ENCODE peak calls at places on chromosomes 12 and 14, in four cellular contexts. N is GM12878, T is H1, L is K562. F is an unnamed sample.

GRCh38 chr12:49870501-49871262 is 27.8 kb upstream of the BCDIN3D start:
- DNase-seq in N (no peak), T (no peak), L (no peak), F (no peak)

GRCh38 chr12:7075931-7076330 is 15.4 kb downstream of the C1S start:
- DNase-seq in N (no peak), T (no peak), L (no peak), F (no peak)

GRCh38 chr14:71371711-71372396 is 464.6 kb downstream of the PCNX1 start:
- DNase-seq in N (no peak), T (no peak), L (peak; percentile 41), F (no peak)

GRCh38 chr12:106671840-106672239 is 89.0 kb downstream of the RFX4 start:
- DNase-seq in N (no peak), T (no peak), L (no peak), F (no peak)

GRCh38 chr14:59679872-59680271 is 103.3 kb upstream of the CCDC175 start:
- DNase-seq in N (no peak), T (no peak), L (no peak), F (no peak)

GRCh38 chr14:92190768-92191167 is 69.0 kb downstream of the CPSF2 start:
- DNase-seq in N (no peak), T (no peak), L (no peak), F (no peak)

GRCh38 chr12:25585021-25585523 is 32.0 kb upstream of the LMNTD1 start:
- DNase-seq in N (no peak), T (no peak), L (no peak), F (no peak)

GRCh38 chr14:79585845-79586244 is 625.5 kb downstream of the DIO2 start:
- DNase-seq in N (no peak), T (no peak), L (no peak), F (no peak)

GRCh38 chr14:76742961-76743360 is 18.3 kb upstream of the VASH1 start:
- DNase-seq in N (no peak), T (no peak), L (no peak), F (no peak)

GRCh38 chr12:95815635-95816212 is 25.2 kb upstream of the NTN4 start:
- DNase-seq in N (no peak), T (no peak), L (peak; percentile 15), F (peak; percentile 36)

GRCh38 chr14:87494010-87494409 is 499.0 kb downstream of the GALC start:
- DNase-seq in N (no peak), T (no peak), L (no peak), F (no peak)

GRCh38 chr12:53268637-53269562 is 801 bp downstream of the ESPL1 start:
- DNase-seq in N (no peak), T (no peak), L (no peak), F (no peak)

GRCh38 chr14:25400607-25401206 is 350.8 kb upstream of the STXBP6 start:
- DNase-seq in N (no peak), T (no peak), L (peak; percentile 13), F (peak; percentile 70)

GRCh38 chr12:124637163-124637562 is 69.8 kb upstream of the NCOR2 start:
- DNase-seq in N (no peak), T (no peak), L (no peak), F (no peak)

GRCh38 chr12:19575307-19576243 is 136.3 kb downstream of the AEBP2 start:
- DNase-seq in N (no peak), T (no peak), L (peak; percentile 9), F (peak; percentile 1)

GRCh38 chr12:2749580-2749979 is 45.2 kb upstream of the FKBP4 start:
- DNase-seq in N (no peak), T (no peak), L (no peak), F (no peak)

GRCh38 chr14:70655110-70655826 is 13.6 kb downstream of the TTC9 start:
- DNase-seq in N (peak; percentile 88), T (no peak), L (no peak), F (no peak)

GRCh38 chr14:68607081-68607851 is 185.6 kb downstream of the ZFP36L1 start:
- DNase-seq in N (no peak), T (no peak), L (no peak), F (peak; percentile 68)

GRCh38 chr12:25699454-25699853 is 146.4 kb upstream of the LMNTD1 start:
- DNase-seq in N (no peak), T (no peak), L (no peak), F (no peak)

GRCh38 chr12:10652192-10652591 is 21.7 kb downstream of the STYK1 start:
- DNase-seq in N (no peak), T (no peak), L (no peak), F (no peak)

GRCh38 chr12:76242813-76243540 is 105.2 kb downstream of the BBS10 start:
- DNase-seq in N (no peak), T (no peak), L (no peak), F (no peak)

GRCh38 chr12:27870939-27871338 is 90.9 kb upstream of the MANSC4 start:
- DNase-seq in N (no peak), T (no peak), L (no peak), F (no peak)

GRCh38 chr12:103369929-103370328 is 125.8 kb downstream of the C12orf42 start:
- DNase-seq in N (peak; percentile 78), T (no peak), L (no peak), F (no peak)

GRCh38 chr12:50482566-50482965 is 22.2 kb upstream of the DIP2B start:
- DNase-seq in N (no peak), T (no peak), L (no peak), F (no peak)

GRCh38 chr14:73777420-73777819 is 63.2 kb upstream of the PNMA1 start:
- DNase-seq in N (no peak), T (no peak), L (no peak), F (no peak)

DNA sequence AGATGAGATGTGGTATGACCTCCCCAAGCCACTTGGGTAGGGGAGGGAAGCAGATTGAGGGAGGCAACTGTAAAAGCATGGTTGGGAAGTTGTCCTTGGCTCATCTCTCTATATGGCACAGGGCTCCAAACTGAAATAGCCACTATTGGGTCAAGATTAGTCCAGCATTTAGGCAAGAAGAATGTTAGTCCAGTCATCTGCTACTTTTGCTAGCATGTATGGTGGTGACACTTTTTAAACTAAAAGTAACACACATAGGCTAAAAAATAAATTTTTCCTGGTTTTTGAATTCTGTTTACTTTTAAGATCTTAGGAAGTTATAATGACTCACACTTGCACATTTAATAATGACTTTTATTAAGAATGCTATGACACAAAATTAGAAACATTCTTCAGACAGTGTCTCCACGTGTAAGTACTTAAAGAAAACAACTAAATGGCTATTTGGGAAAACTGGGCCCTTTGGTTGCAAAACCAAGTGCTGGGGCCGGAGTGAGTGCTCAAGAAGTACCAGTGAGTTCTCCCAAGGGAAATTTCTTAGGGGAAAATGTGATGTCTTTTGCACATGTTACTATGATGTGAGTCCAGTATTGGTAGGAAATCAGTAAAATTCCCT is 179.1 kb upstream of the HIF1A start:
- DNase-seq in N (no peak), T (no peak), L (no peak), F (no peak)
- TF ChIP-seq KDM1A in N (no peak), T (no peak), L (no peak), F (no peak)

GRCh38 chr12:114692558-114693531 is 8.9 kb upstream of the TBX3 start:
- DNase-seq in N (no peak), T (no peak), L (no peak), F (no peak)
- TF ChIP-seq EZH2 in N (no peak), T (peak; percentile 59), L (no peak), F (no peak)

GRCh38 chr12:45585522-45586230 is 143.8 kb upstream of the ARID2 start:
- DNase-seq in N (no peak), T (no peak), L (no peak), F (no peak)

GRCh38 chr12:45580570-45580969 is 148.9 kb upstream of the ARID2 start:
- DNase-seq in N (no peak), T (no peak), L (no peak), F (no peak)

GRCh38 chr12:45583011-45583657 is 146.4 kb upstream of the ARID2 start:
- DNase-seq in N (no peak), T (no peak), L (no peak), F (no peak)

GRCh38 chr12:45581112-45581511 is 148.4 kb upstream of the ARID2 start:
- DNase-seq in N (no peak), T (no peak), L (no peak), F (no peak)

DNA sequence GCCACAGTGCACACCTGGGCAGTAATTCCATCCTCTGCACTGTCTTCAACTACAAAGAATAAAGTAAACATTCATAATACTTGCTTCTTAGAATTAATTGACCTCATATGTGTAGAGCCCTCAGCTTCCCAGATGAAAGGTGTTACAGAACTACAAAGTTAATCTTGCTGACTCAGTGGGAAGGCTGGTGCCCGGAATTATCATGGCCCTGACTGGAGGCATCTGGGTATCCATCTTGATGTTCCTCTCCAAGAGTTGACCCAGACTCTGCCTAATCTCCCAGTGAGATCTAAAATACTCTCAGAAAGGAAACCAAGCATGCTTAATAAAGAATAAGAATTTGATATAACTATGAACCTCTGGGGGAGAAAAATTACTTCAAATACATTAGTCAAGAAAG is 147.0 kb upstream of the ARID2 start:
- DNase-seq in N (no peak), T (no peak), L (no peak), F (no peak)
- TF ChIP-seq KDM1A in N (no peak), T (no peak), L (no peak), F (no peak)

GRCh38 chr12:51819851-51820720 is 28.4 kb downstream of the FIGNL2 start:
- DNase-seq in N (no peak), T (no peak), L (no peak), F (no peak)

GRCh38 chr12:51822956-51823355 is 25.6 kb downstream of the FIGNL2 start:
- DNase-seq in N (no peak), T (no peak), L (no peak), F (no peak)

GRCh38 chr12:51822261-51822616 is 26.3 kb downstream of the FIGNL2 start:
- DNase-seq in N (no peak), T (no peak), L (no peak), F (no peak)

GRCh38 chr12:51821423-51822260 is 26.9 kb downstream of the FIGNL2 start:
- DNase-seq in N (no peak), T (no peak), L (no peak), F (no peak)

GRCh38 chr12:51820721-51821422 is 27.6 kb downstream of the FIGNL2 start:
- DNase-seq in N (no peak), T (no peak), L (peak; percentile 36), F (no peak)
- TF ChIP-seq EZH2 in N (no peak), T (peak; percentile 46), L (no peak), F (no peak)

GRCh38 chr14:66288511-66288910 is 197.7 kb upstream of the CCDC196 start:
- DNase-seq in N (no peak), T (no peak), L (no peak), F (no peak)

GRCh38 chr14:66281036-66281776 is 205.0 kb upstream of the CCDC196 start:
- DNase-seq in N (no peak), T (no peak), L (no peak), F (no peak)

DNA sequence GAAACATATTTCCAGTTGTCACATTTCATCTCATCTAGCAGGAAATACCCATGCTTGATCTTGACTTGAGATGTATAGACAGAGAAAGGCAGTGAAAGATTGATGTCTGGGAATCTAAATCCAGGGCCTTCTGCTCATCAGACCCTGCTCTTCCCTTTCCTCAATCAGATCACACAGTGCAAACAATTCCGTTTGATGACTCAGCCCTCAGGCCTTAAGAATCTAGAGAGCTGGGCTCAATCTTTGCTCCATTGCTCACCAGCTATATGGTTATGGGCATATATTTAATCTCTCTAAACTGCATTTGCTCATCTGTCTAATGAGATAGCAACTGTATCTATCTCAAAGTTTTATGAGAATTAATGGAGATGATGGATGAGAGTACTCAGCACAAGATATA is 201.8 kb upstream of the CCDC196 start:
- DNase-seq in N (no peak), T (no peak), L (no peak), F (peak; percentile 4)
- TF ChIP-seq KDM1A in N (no peak), T (no peak), L (no peak), F (no peak)

F was measured in HepG2.